ENCODE peak calls at places on chromosomes 13 and 19, in nine cellular contexts. T, C, J, Y, H, F, O, Q and S are unnamed samples.

GRCh38 chr19:48393559-48394330 is at the start of gene GRIN2D:
- DNase-seq in T (peak), C (no peak), J (no peak), Y (no peak), H (peak), F (peak), O (no peak), Q (peak), S (peak)

GRCh38 chr13:51154029-51154555 is 43.0 kb upstream of the C13orf42 start:
- DNase-seq in T (peak), C (peak), J (no peak), Y (no peak), H (no peak), F (no peak), O (no peak), Q (no peak), S (no peak)

GRCh38 chr19:44951179-44952159 is 3.7 kb upstream of the CLPTM1 start:
- DNase-seq in T (peak), C (no peak), J (no peak), Y (peak), H (peak), F (no peak), O (peak), Q (peak), S (peak)

GRCh38 chr19:35908010-35908441 is at the start of gene TYROBP:
- DNase-seq in T (no peak), C (no peak), J (no peak), Y (no peak), H (no peak), F (peak), O (no peak), Q (no peak), S (no peak)

GRCh38 chr13:84439108-84439507 is 556.8 kb upstream of the SLITRK1 start:
- DNase-seq in T (no peak), C (no peak), J (no peak), Y (no peak), H (no peak), F (no peak), O (no peak), Q (no peak), S (no peak)

GRCh38 chr13:98938801-98939200 is 39.1 kb downstream of the DOCK9 start:
- DNase-seq in T (peak), C (no peak), J (no peak), Y (no peak), H (no peak), F (no peak), O (no peak), Q (no peak), S (no peak)

GRCh38 chr19:16225279-16226183 is 27.8 kb downstream of the AP1M1 start:
- DNase-seq in T (no peak), C (no peak), J (no peak), Y (no peak), H (no peak), F (peak), O (no peak), Q (no peak), S (no peak)

GRCh38 chr13:35485451-35485850 is 9.0 kb upstream of the MAB21L1 start:
- DNase-seq in T (no peak), C (no peak), J (no peak), Y (no peak), H (no peak), F (no peak), O (no peak), Q (no peak), S (no peak)

GRCh38 chr13:110010433-110011135 is 224.2 kb upstream of the IRS2 start:
- DNase-seq in T (no peak), C (no peak), J (no peak), Y (no peak), H (no peak), F (no peak), O (no peak), Q (no peak), S (no peak)

GRCh38 chr19:49580264-49581006 is at the start of gene NOSIP:
- DNase-seq in T (peak), C (peak), J (peak), Y (peak), H (peak), F (peak), O (peak), Q (peak), S (peak)

GRCh38 chr13:114142640-114143490 is 10.4 kb upstream of the RASA3 start:
- DNase-seq in T (peak), C (no peak), J (no peak), Y (no peak), H (peak), F (no peak), O (peak), Q (peak), S (peak)

GRCh38 chr13:49563513-49563912 is 21.8 kb downstream of the RCBTB1 start:
- DNase-seq in T (no peak), C (no peak), J (no peak), Y (no peak), H (no peak), F (no peak), O (no peak), Q (no peak), S (no peak)

GRCh38 chr19:40559394-40559793 is 17.3 kb upstream of the SHKBP1 start:
- DNase-seq in T (no peak), C (no peak), J (no peak), Y (no peak), H (no peak), F (no peak), O (no peak), Q (no peak), S (no peak)

GRCh38 chr13:80654638-80655249 is 313.8 kb upstream of the SPRY2 start:
- DNase-seq in T (no peak), C (no peak), J (no peak), Y (no peak), H (no peak), F (peak), O (no peak), Q (no peak), S (no peak)

GRCh38 chr13:42996584-42996983 is 4.5 kb upstream of the EPSTI1 start:
- DNase-seq in T (no peak), C (no peak), J (no peak), Y (peak), H (no peak), F (no peak), O (no peak), Q (no peak), S (no peak)

GRCh38 chr19:51971624-51972023 is 15.0 kb downstream of the ZNF350 start:
- DNase-seq in T (no peak), C (no peak), J (no peak), Y (no peak), H (no peak), F (no peak), O (no peak), Q (no peak), S (no peak)

GRCh38 chr19:49809987-49810389 is 3.1 kb downstream of the FUZ start:
- DNase-seq in T (no peak), C (no peak), J (peak), Y (no peak), H (no peak), F (no peak), O (no peak), Q (no peak), S (no peak)

GRCh38 chr19:39327990-39328705 is 7.5 kb upstream of the LRFN1 start:
- DNase-seq in T (peak), C (peak), J (peak), Y (peak), H (peak), F (peak), O (peak), Q (peak), S (peak)

GRCh38 chr19:49831592-49831991 is 13.5 kb downstream of the MED25 start:
- DNase-seq in T (no peak), C (no peak), J (no peak), Y (no peak), H (no peak), F (no peak), O (no peak), Q (no peak), S (no peak)

GRCh38 chr13:95191821-95192220 is 109.4 kb downstream of the ABCC4 start:
- DNase-seq in T (peak), C (peak), J (no peak), Y (peak), H (peak), F (peak), O (peak), Q (peak), S (peak)

GRCh38 chr13:31887311-31887710 is 144.3 kb upstream of the FRY start:
- DNase-seq in T (no peak), C (no peak), J (no peak), Y (no peak), H (no peak), F (no peak), O (no peak), Q (no peak), S (no peak)

GRCh38 chr19:49447485-49448431 is 3.9 kb downstream of the PIH1D1 start:
- DNase-seq in T (peak), C (no peak), J (no peak), Y (no peak), H (peak), F (no peak), O (no peak), Q (peak), S (no peak)

GRCh38 chr13:77377016-77377415 is 50.1 kb upstream of the MYCBP2 start:
- DNase-seq in T (no peak), C (no peak), J (no peak), Y (no peak), H (no peak), F (no peak), O (no peak), Q (no peak), S (no peak)

GRCh38 chr13:49528161-49528560 is 32.4 kb downstream of the PHF11 start:
- DNase-seq in T (no peak), C (no peak), J (no peak), Y (no peak), H (no peak), F (no peak), O (no peak), Q (no peak), S (no peak)

GRCh38 chr19:48284891-48285290 is 15.0 kb downstream of the ZNF114 start:
- DNase-seq in T (no peak), C (no peak), J (no peak), Y (no peak), H (no peak), F (no peak), O (no peak), Q (no peak), S (no peak)

GRCh38 chr13:32734511-32734910 is 148.3 kb downstream of the PDS5B start:
- DNase-seq in T (no peak), C (no peak), J (no peak), Y (no peak), H (no peak), F (no peak), O (no peak), Q (no peak), S (no peak)

GRCh38 chr13:27797228-27797624 is 4.9 kb downstream of the GSX1 start:
- DNase-seq in T (peak), C (no peak), J (no peak), Y (no peak), H (no peak), F (peak), O (no peak), Q (no peak), S (no peak)

GRCh38 chr13:23160241-23161175 is 20.3 kb upstream of the SGCG start:
- DNase-seq in T (peak), C (no peak), J (no peak), Y (no peak), H (no peak), F (peak), O (no peak), Q (no peak), S (no peak)

GRCh38 chr13:59677966-59678814 is 485.5 kb downstream of the DIAPH3 start:
- DNase-seq in T (no peak), C (no peak), J (no peak), Y (peak), H (peak), F (no peak), O (no peak), Q (no peak), S (no peak)

GRCh38 chr19:40813182-40813581 is 14.2 kb downstream of the EGLN2 start:
- DNase-seq in T (no peak), C (no peak), J (no peak), Y (no peak), H (no peak), F (peak), O (no peak), Q (no peak), S (no peak)

GRCh38 chr19:52170863-52171320 is 529 bp downstream of the ZNF836 start:
- DNase-seq in T (peak), C (no peak), J (no peak), Y (no peak), H (no peak), F (peak), O (no peak), Q (peak), S (peak)

GRCh38 chr13:29081036-29081435 is 260.9 kb downstream of the MTUS2 start:
- DNase-seq in T (no peak), C (no peak), J (no peak), Y (no peak), H (no peak), F (no peak), O (no peak), Q (no peak), S (no peak)

GRCh38 chr13:37648604-37649003 is 50.0 kb upstream of the POSTN start:
- DNase-seq in T (no peak), C (no peak), J (no peak), Y (no peak), H (no peak), F (no peak), O (no peak), Q (no peak), S (no peak)

GRCh38 chr19:39212377-39212742 is 8.3 kb upstream of the SYCN start:
- DNase-seq in T (peak), C (no peak), J (no peak), Y (no peak), H (peak), F (no peak), O (peak), Q (no peak), S (peak)

GRCh38 chr19:2208975-2209374 is 27.2 kb downstream of the PLEKHJ1 start:
- DNase-seq in T (no peak), C (no peak), J (no peak), Y (no peak), H (no peak), F (peak), O (no peak), Q (no peak), S (no peak)

GRCh38 chr19:2209408-2209807 is 26.7 kb downstream of the PLEKHJ1 start:
- DNase-seq in T (no peak), C (no peak), J (no peak), Y (no peak), H (no peak), F (peak), O (no peak), Q (no peak), S (no peak)

GRCh38 chr19:2210206-2210605 is 25.9 kb downstream of the PLEKHJ1 start:
- DNase-seq in T (no peak), C (no peak), J (no peak), Y (no peak), H (no peak), F (peak), O (no peak), Q (no peak), S (no peak)

GRCh38 chr19:2207008-2207407 is 29.1 kb downstream of the PLEKHJ1 start:
- DNase-seq in T (no peak), C (no peak), J (no peak), Y (no peak), H (no peak), F (peak), O (no peak), Q (no peak), S (no peak)

DNA sequence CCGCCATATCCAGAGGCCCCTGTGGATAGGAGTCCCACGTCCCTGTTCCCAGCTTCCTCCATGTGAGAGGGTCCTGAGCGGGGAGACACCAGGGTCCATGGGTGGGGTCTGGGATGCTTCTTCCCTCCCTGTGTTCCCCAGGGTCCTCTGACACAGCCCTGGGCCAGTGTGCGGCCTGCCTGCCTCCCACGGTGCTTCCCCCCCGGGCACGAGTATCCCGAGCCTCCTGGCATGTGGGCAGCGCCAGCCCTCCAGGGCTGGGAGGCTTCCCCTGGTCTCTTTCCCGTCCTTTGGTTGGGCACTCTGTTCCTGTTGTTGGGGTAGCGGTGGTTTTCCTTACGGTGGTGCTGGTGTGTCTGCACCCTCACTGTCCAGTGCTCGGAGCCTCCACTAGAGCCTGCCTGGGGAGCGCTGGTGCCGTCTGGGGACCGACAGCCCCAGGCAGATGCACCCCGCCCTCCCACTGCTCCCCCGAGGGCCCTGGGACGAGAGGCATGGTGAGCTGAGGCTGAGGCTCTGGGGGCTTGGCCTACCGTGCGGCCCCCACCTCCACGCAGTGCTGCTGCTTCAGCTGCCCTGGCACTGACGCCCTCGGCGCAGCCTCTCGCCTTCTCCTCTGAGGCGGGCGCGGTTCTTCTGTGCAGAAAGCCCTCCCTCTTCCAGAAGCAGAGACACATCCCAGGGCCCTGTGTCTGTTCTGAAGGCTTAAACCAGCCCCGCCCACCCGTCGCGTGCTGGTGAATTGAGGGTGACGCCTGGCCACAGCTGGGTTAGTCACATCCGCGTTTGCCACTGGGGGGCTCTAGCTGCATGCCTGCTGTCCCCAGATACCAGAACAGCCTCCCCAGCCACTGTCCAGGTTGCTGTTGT is 27.9 kb downstream of the PLEKHJ1 start:
- DNase-seq in T (peak), C (no peak), J (peak), Y (no peak), H (peak), F (peak), O (peak), Q (peak), S (peak)
- TF ChIP-seq EP300 in T (no peak), C (no peak), J (no peak), Y (no peak), H (no peak), F (no peak), O (no peak), Q (no peak), S (no peak)

DNA sequence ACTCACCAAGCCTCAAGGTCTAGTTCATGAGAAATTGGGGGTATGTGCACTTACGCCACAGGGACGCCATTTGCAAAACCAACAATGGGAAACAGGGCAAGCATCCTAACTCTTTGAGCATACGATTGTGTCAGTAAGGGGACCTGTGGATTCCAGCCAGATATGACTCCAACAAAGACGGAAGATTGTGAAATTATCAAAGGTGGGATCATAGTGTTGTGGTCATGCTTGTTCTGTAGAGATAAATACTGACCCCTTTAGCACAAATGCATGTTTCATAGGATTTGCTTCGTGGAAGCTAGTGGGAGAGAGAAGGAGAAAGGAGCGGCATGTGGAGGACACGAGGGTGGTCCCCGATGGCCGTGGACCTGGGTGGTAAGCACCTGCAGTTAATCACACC is 37.8 kb downstream of the GATAD2A start:
- DNase-seq in T (no peak), C (no peak), J (no peak), Y (no peak), H (no peak), F (no peak), O (no peak), Q (no peak), S (no peak)
- TF ChIP-seq POLR2AphosphoS5 in T (no peak), C (no peak), J (no peak), Y (no peak), H (no peak), F (no peak), O (no peak), Q (no peak), S (no peak)

GRCh38 chr13:64639206-64639605 is 2590.9 kb downstream of the PCDH9 start:
- DNase-seq in T (no peak), C (no peak), J (no peak), Y (no peak), H (no peak), F (no peak), O (no peak), Q (no peak), S (no peak)

GRCh38 chr13:64633948-64634347 is 2596.2 kb downstream of the PCDH9 start:
- DNase-seq in T (no peak), C (no peak), J (no peak), Y (no peak), H (no peak), F (no peak), O (no peak), Q (no peak), S (no peak)
- TF ChIP-seq EP300 in T (no peak), C (no peak), J (no peak), Y (no peak), H (no peak), F (no peak), O (no peak), Q (no peak), S (no peak)

GRCh38 chr13:41019027-41019487 is at the start of gene ELF1:
- DNase-seq in T (no peak), C (no peak), J (no peak), Y (peak), H (peak), F (no peak), O (peak), Q (no peak), S (peak)
- TF ChIP-seq POLR2AphosphoS5 in T (no peak), C (peak), J (peak), Y (no peak), H (no peak), F (no peak), O (peak), Q (peak), S (peak)

GRCh38 chr19:10567696-10568443 is 909 bp downstream of the CDKN2D start:
- DNase-seq in T (no peak), C (no peak), J (no peak), Y (no peak), H (no peak), F (no peak), O (no peak), Q (no peak), S (no peak)
- TF ChIP-seq EP300 in T (no peak), C (no peak), J (no peak), Y (no peak), H (no peak), F (no peak), O (no peak), Q (no peak), S (no peak)

DNA sequence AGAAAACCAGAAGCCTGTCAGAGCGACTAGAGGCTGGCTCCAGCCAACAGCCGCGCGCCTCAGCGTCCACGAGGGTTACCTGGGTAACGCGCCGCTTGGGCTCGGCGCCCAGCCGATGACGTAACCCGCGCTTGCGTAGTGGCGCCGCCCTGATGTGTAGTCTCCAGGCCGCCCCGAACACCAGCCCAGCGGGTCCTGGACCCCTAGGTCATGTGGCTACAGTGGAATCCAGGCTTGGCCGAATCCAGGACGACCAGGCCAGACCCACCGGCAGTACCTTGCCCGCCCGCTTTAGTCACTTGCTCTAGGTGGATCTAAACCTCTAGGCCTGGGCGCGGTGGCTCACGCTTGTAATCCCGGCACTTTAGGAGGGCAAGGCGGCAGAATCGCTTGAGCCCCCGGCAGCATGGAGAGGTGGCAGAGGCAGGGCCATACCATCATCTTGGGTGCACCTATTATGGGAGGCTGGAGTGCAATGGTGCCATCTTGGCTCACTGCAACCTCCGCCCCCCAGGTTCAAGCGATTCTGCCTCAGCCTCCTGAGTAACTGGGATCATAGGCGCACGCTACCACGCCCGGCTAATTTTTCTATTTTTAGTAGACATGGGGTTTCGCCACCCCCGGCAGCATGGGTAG is 7.2 kb upstream of the ZNF606 start:
- DNase-seq in T (no peak), C (no peak), J (no peak), Y (no peak), H (peak), F (peak), O (peak), Q (peak), S (peak)
- TF ChIP-seq POLR2AphosphoS5 in T (no peak), C (peak), J (peak), Y (no peak), H (no peak), F (no peak), O (no peak), Q (peak), S (peak)